ENCODE peak calls at places on chromosomes 7 and 10, in five cellular contexts. One of them, this sample, is unnamed.

GRCh38 chr7:44978511-44979366 is at the start of gene MYO1G:
- DNase-seq in GM20000: peak; percentile 81
- DNase-seq in MCF 10A: no peak
- DNase-seq in B cell: peak; percentile 85
- DNase-seq in psoas muscle: peak; percentile 42
- DNase-seq in this sample: no peak

GRCh38 chr10:89114846-89115625 is 92.1 kb downstream of the CH25H start:
- DNase-seq in GM20000: no peak
- DNase-seq in MCF 10A: no peak
- DNase-seq in B cell: no peak
- DNase-seq in psoas muscle: no peak
- DNase-seq in this sample: peak; percentile 61

GRCh38 chr7:33669251-33669670 is 236.1 kb upstream of the BMPER start:
- DNase-seq in GM20000: no peak
- DNase-seq in MCF 10A: no peak
- DNase-seq in B cell: no peak
- DNase-seq in psoas muscle: no peak
- DNase-seq in this sample: no peak

GRCh38 chr7:24024276-24024675 is 259.7 kb upstream of the NPY start:
- DNase-seq in GM20000: no peak
- DNase-seq in MCF 10A: no peak
- DNase-seq in B cell: no peak
- DNase-seq in psoas muscle: no peak
- DNase-seq in this sample: no peak

GRCh38 chr10:31694929-31695837 is 233.4 kb downstream of the ARHGAP12 start:
- DNase-seq in GM20000: no peak
- DNase-seq in MCF 10A: no peak
- DNase-seq in B cell: no peak
- DNase-seq in psoas muscle: no peak
- DNase-seq in this sample: no peak

GRCh38 chr7:142614116-142614515 is 135.2 kb upstream of the PRSS1 start:
- DNase-seq in GM20000: no peak
- DNase-seq in MCF 10A: no peak
- DNase-seq in B cell: no peak
- DNase-seq in psoas muscle: no peak
- DNase-seq in this sample: no peak

GRCh38 chr10:131804551-131805295 is 96.1 kb upstream of the PPP2R2D start:
- DNase-seq in GM20000: no peak
- DNase-seq in MCF 10A: no peak
- DNase-seq in B cell: no peak
- DNase-seq in psoas muscle: no peak
- DNase-seq in this sample: no peak

GRCh38 chr7:102119213-102119651 is 167.4 kb upstream of the SH2B2 start:
- DNase-seq in GM20000: no peak
- DNase-seq in MCF 10A: no peak
- DNase-seq in B cell: no peak
- DNase-seq in psoas muscle: no peak
- DNase-seq in this sample: no peak

GRCh38 chr10:49187950-49188761 is at the start of gene TMEM273:
- DNase-seq in GM20000: peak; percentile 58
- DNase-seq in MCF 10A: no peak
- DNase-seq in B cell: peak; percentile 78
- DNase-seq in psoas muscle: peak; percentile 64
- DNase-seq in this sample: no peak

GRCh38 chr10:95790982-95791381 is 35.0 kb downstream of the ENTPD1 start:
- DNase-seq in GM20000: no peak
- DNase-seq in MCF 10A: no peak
- DNase-seq in B cell: no peak
- DNase-seq in psoas muscle: no peak
- DNase-seq in this sample: no peak

GRCh38 chr7:30412810-30413504 is 65.6 kb downstream of the NOD1 start:
- DNase-seq in GM20000: peak; percentile 59
- DNase-seq in MCF 10A: peak; percentile 90
- DNase-seq in B cell: peak; percentile 30
- DNase-seq in psoas muscle: no peak
- DNase-seq in this sample: peak; percentile 90

GRCh38 chr10:57964371-57964770 is 303.3 kb downstream of the IPMK start:
- DNase-seq in GM20000: no peak
- DNase-seq in MCF 10A: peak; percentile 46
- DNase-seq in B cell: no peak
- DNase-seq in psoas muscle: peak; percentile 13
- DNase-seq in this sample: no peak

GRCh38 chr10:12390733-12391132 is 41.4 kb downstream of the CAMK1D start:
- DNase-seq in GM20000: no peak
- DNase-seq in MCF 10A: no peak
- DNase-seq in B cell: no peak
- DNase-seq in psoas muscle: peak; percentile 37
- DNase-seq in this sample: peak; percentile 70

GRCh38 chr10:131247873-131248272 is 63.6 kb downstream of the TCERG1L start:
- DNase-seq in GM20000: no peak
- DNase-seq in MCF 10A: no peak
- DNase-seq in B cell: no peak
- DNase-seq in psoas muscle: no peak
- DNase-seq in this sample: no peak

GRCh38 chr10:103888113-103888841 is 29.7 kb downstream of the STN1 start:
- DNase-seq in GM20000: peak; percentile 64
- DNase-seq in MCF 10A: peak; percentile 95
- DNase-seq in B cell: peak; percentile 53
- DNase-seq in psoas muscle: peak; percentile 75
- DNase-seq in this sample: peak; percentile 94

GRCh38 chr10:66550351-66550750 is 375.5 kb upstream of the LRRTM3 start:
- DNase-seq in GM20000: no peak
- DNase-seq in MCF 10A: no peak
- DNase-seq in B cell: no peak
- DNase-seq in psoas muscle: no peak
- DNase-seq in this sample: no peak

GRCh38 chr10:124624456-124624855 is 119.7 kb downstream of the FAM53B start:
- DNase-seq in GM20000: no peak
- DNase-seq in MCF 10A: no peak
- DNase-seq in B cell: peak; percentile 44
- DNase-seq in psoas muscle: no peak
- DNase-seq in this sample: no peak

GRCh38 chr7:131859162-131859821 is 302.9 kb upstream of the PODXL start:
- DNase-seq in GM20000: peak; percentile 73
- DNase-seq in MCF 10A: peak; percentile 76
- DNase-seq in B cell: peak; percentile 25
- DNase-seq in psoas muscle: peak; percentile 50
- DNase-seq in this sample: peak; percentile 83

GRCh38 chr10:11345224-11346054 is 266.0 kb downstream of the USP6NL start:
- DNase-seq in GM20000: no peak
- DNase-seq in MCF 10A: peak; percentile 21
- DNase-seq in B cell: peak; percentile 28
- DNase-seq in psoas muscle: no peak
- DNase-seq in this sample: peak; percentile 11

GRCh38 chr10:71044720-71045119 is 156.4 kb upstream of the PCBD1 start:
- DNase-seq in GM20000: no peak
- DNase-seq in MCF 10A: no peak
- DNase-seq in B cell: no peak
- DNase-seq in psoas muscle: no peak
- DNase-seq in this sample: no peak

GRCh38 chr7:43721193-43721806 is 8.0 kb downstream of the COA1 start:
- DNase-seq in GM20000: peak; percentile 39
- DNase-seq in MCF 10A: peak; percentile 70
- DNase-seq in B cell: peak; percentile 71
- DNase-seq in psoas muscle: no peak
- DNase-seq in this sample: peak; percentile 81

GRCh38 chr10:4765428-4765827 is 60.6 kb upstream of the AKR1E2 start:
- DNase-seq in GM20000: no peak
- DNase-seq in MCF 10A: no peak
- DNase-seq in B cell: no peak
- DNase-seq in psoas muscle: no peak
- DNase-seq in this sample: no peak

GRCh38 chr7:90119178-90119971 is 34.9 kb upstream of the STEAP1 start:
- DNase-seq in GM20000: peak; percentile 2
- DNase-seq in MCF 10A: no peak
- DNase-seq in B cell: peak; percentile 14
- DNase-seq in psoas muscle: peak; percentile 30
- DNase-seq in this sample: no peak

GRCh38 chr7:35253680-35254495 is at the start of gene TBX20:
- DNase-seq in GM20000: peak; percentile 51
- DNase-seq in MCF 10A: no peak
- DNase-seq in B cell: peak; percentile 53
- DNase-seq in psoas muscle: peak; percentile 41
- DNase-seq in this sample: peak; percentile 74

DNA sequence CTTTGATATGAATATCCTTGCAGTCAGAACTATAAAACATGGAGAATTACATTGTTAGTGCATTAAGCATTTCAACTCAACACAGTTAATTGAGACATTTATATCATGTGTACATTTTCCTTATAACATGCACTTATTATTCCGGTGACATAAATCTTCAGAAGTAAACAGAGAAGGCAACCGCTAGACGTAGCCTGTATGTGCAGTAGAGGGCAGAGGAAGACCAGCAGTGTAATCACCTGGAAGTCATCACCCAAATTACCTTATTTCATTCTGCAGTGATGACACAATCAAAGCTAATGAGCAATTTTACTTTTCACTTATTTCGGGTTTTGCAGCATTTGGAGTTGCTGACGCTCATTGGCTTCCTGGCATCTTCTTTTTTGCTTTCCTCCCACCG is 394.6 kb downstream of the SDK1 start:
- DNase-seq in GM20000: no peak
- DNase-seq in MCF 10A: peak; percentile 35
- DNase-seq in B cell: peak; percentile 24
- DNase-seq in psoas muscle: no peak
- DNase-seq in this sample: no peak
- TF ChIP-seq CTCF in GM20000: no peak
- TF ChIP-seq CTCF in MCF 10A: peak; percentile 22
- TF ChIP-seq CTCF in B cell: no peak
- TF ChIP-seq CTCF in psoas muscle: no peak
- TF ChIP-seq CTCF in this sample: no peak

DNA sequence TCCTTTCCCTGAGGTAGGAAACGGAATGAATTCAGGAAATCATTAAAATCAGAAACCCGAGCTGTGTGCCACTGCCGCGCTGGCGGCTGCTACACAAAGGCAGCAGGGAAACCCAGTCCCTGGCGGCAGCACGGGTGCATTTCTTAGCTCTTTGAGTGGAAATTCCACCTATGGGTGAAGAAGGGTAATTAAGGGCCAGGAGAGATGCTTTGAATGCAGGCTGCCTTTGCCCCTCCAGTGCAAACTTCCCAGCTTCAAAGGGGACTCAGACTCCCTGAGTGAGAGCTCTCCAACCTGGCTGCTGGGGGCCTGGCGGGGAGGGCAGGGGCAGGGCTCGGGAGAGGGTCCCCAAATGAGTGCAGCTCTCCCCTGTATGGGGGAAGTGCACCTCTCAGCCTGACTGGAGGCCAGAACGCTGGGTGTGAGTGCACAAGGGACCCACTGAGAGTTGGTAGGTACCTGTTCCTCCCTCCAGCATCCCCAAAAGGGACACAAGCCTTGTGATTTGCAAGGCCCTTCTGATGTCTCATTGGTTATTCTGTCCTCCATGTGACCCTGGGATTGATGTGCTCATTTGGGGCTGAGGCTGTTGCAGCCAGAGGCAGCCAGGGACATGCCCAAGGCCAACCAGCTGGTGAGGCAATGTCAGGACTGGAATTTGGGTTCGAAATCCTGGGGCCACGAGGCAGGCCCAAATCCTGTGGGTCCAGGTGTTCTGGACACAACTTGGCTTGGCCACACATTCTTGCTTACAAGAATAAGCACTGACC is 16.3 kb upstream of the ZMIZ1 start:
- DNase-seq in GM20000: no peak
- DNase-seq in MCF 10A: no peak
- DNase-seq in B cell: no peak
- DNase-seq in psoas muscle: peak; percentile 9
- DNase-seq in this sample: no peak
- TF ChIP-seq CTCF in GM20000: no peak
- TF ChIP-seq CTCF in MCF 10A: no peak
- TF ChIP-seq CTCF in B cell: peak; percentile 10
- TF ChIP-seq CTCF in psoas muscle: no peak
- TF ChIP-seq CTCF in this sample: peak; percentile 27

DNA sequence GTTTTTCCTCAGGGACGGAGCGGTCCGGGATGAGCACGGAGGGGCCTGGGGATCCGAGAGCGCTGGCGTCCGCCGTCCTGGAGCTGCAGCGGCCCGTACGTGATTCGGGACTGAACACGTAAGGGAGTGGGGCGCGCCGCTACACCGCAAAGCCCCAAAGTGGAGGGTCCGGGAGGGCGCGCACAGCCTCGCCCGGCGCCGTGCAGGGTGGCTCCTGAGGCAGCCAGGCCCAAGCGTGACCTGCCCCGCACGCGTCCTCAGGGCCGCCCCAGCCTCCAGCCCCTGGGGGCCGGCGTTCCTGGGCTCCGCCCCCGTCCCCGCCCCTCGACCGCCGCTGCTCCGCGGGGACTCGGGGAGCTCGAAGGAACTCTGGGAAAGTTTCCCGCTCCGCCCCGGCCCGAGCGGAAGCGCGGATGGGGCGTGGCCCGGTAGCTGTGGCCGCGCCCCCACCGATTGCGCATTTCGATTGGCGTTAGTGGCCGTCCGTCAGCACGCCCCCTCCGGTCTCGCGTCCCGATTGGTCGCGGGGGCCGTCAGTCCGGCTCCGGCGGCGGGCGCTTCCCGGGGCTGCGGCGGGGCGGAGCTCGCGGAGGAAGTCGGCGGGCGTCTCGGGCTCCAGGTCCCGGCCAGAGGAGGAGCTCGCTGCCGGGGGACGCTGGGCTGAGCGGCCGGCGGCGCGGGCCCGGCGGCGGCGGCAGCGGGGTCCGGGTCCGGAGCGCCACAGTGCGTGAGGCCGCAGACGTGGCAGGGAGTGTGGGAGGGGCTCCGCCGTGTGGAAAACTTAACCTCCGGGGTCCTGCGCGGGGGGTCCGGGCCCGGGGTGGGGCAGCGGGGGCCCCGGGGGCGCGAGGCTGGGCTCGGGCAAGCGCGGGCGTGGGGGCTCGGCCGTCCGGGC is at the start of the genes ANKRD16 and FBH1:
- DNase-seq in GM20000: peak; percentile 100
- DNase-seq in MCF 10A: peak; percentile 98
- DNase-seq in B cell: peak; percentile 99
- DNase-seq in psoas muscle: peak; percentile 99
- DNase-seq in this sample: peak; percentile 99
- TF ChIP-seq CTCF in GM20000: no peak
- TF ChIP-seq CTCF in MCF 10A: no peak
- TF ChIP-seq CTCF in B cell: no peak
- TF ChIP-seq CTCF in psoas muscle: no peak
- TF ChIP-seq CTCF in this sample: no peak

GRCh38 chr10:72370201-72370722 is 15.5 kb upstream of the DNAJB12 start:
- DNase-seq in GM20000: no peak
- DNase-seq in MCF 10A: no peak
- DNase-seq in B cell: no peak
- DNase-seq in psoas muscle: no peak
- DNase-seq in this sample: no peak

GRCh38 chr10:72379062-72379461 is 24.3 kb upstream of the DNAJB12 start:
- DNase-seq in GM20000: no peak
- DNase-seq in MCF 10A: no peak
- DNase-seq in B cell: no peak
- DNase-seq in psoas muscle: no peak
- DNase-seq in this sample: no peak

GRCh38 chr10:72379776-72380175 is 25.1 kb upstream of the DNAJB12 start:
- DNase-seq in GM20000: no peak
- DNase-seq in MCF 10A: no peak
- DNase-seq in B cell: no peak
- DNase-seq in psoas muscle: no peak
- DNase-seq in this sample: no peak

GRCh38 chr10:72375173-72375572 is 20.5 kb upstream of the DNAJB12 start:
- DNase-seq in GM20000: no peak
- DNase-seq in MCF 10A: no peak
- DNase-seq in B cell: no peak
- DNase-seq in psoas muscle: no peak
- DNase-seq in this sample: no peak

GRCh38 chr10:72375585-72375984 is 20.9 kb upstream of the DNAJB12 start:
- DNase-seq in GM20000: no peak
- DNase-seq in MCF 10A: no peak
- DNase-seq in B cell: no peak
- DNase-seq in psoas muscle: no peak
- DNase-seq in this sample: no peak
- TF ChIP-seq CTCF in GM20000: no peak
- TF ChIP-seq CTCF in MCF 10A: no peak
- TF ChIP-seq CTCF in B cell: no peak
- TF ChIP-seq CTCF in psoas muscle: no peak
- TF ChIP-seq CTCF in this sample: no peak

This sample was measured in fibroblast of the aortic adventitia.